ENCODE peak calls at places on chromosomes 11 and 22, in eight cellular contexts. L is NCI-H2081; R is stimulated activated CD4-positive, alpha-beta T cell treated with anti-CD3 and anti-CD28 coated beads, Interleukin-2, amount 100 ng/mL, for 4 hours; I is activated gamma-delta T cell; O is mucosa of gallbladder; C is adrenal gland; U is AG08396; T is tibial nerve. Q is an unnamed sample.

GRCh38 chr11:64745523-64746328 is 1.8 kb upstream of the RASGRP2 start:
- DNase-seq in U (peak; percentile 87), L (no peak), T (peak; percentile 54), O (peak; percentile 78), C (peak; percentile 76), I (peak; percentile 58), R (peak; percentile 59), Q (peak; percentile 80)

GRCh38 chr11:72191961-72192381 is at the start of gene FOLR1:
- DNase-seq in O (no peak), T (no peak), U (no peak), R (no peak), L (no peak), C (no peak), I (no peak), Q (no peak)

GRCh38 chr11:68583047-68583446 is 101.3 kb upstream of the GAL start:
- DNase-seq in U (peak; percentile 12), C (no peak), R (no peak), T (no peak), O (no peak), I (no peak), L (no peak), Q (peak; percentile 80)

GRCh38 chr22:47695176-47695575 is 932.7 kb downstream of the TBC1D22A start:
- DNase-seq in C (no peak), O (no peak), L (no peak), T (no peak), U (no peak), I (no peak), R (no peak), Q (no peak)

GRCh38 chr22:35838849-35839646 is 121.4 kb downstream of the APOL5 start:
- DNase-seq in C (peak; percentile 55), I (no peak), T (peak; percentile 57), U (peak; percentile 37), O (no peak), R (no peak), L (no peak), Q (peak; percentile 81)

GRCh38 chr11:123576082-123576481 is 78.3 kb downstream of the SCN3B start:
- DNase-seq in U (no peak), C (no peak), T (no peak), L (no peak), O (no peak), I (no peak), R (no peak), Q (no peak)

GRCh38 chr22:44585559-44586121 is 87.6 kb upstream of the RTL6 start:
- DNase-seq in U (no peak), L (no peak), I (no peak), R (no peak), T (no peak), C (no peak), O (no peak), Q (no peak)

GRCh38 chr11:74380746-74381439 is 17.3 kb downstream of the PGM2L1 start:
- DNase-seq in I (no peak), C (no peak), O (peak; percentile 62), R (no peak), U (no peak), T (no peak), L (peak; percentile 73), Q (peak; percentile 56)

GRCh38 chr11:69010361-69010891 is 2.6 kb downstream of the MRGPRF start:
- DNase-seq in R (no peak), C (no peak), T (no peak), O (no peak), L (no peak), U (no peak), I (no peak), Q (no peak)

GRCh38 chr22:46538816-46539163 is 1.4 kb upstream of the CELSR1 start:
- DNase-seq in T (no peak), R (no peak), U (peak; percentile 67), L (no peak), O (no peak), C (no peak), I (no peak), Q (peak; percentile 36)

GRCh38 chr11:59668188-59668949 is 468 bp downstream of the PATL1 start:
- DNase-seq in R (peak; percentile 80), U (peak; percentile 61), O (peak; percentile 37), I (peak; percentile 42), T (peak; percentile 38), L (no peak), C (peak; percentile 87), Q (peak; percentile 56)

GRCh38 chr22:50701076-50701419 is 28.4 kb downstream of the SHANK3 start:
- DNase-seq in I (no peak), R (no peak), T (no peak), C (no peak), O (no peak), U (no peak), L (no peak), Q (no peak)